ENCODE peak calls at places on chromosomes 5 and 9, in eight cellular contexts. W is posterior cingulate gyrus; D is stimulated activated CD4-positive, alpha-beta T cell treated with anti-CD3 and anti-CD28 coated beads, Interleukin-4, amount 100 ng/mL, for 24 hours; N is choroid plexus epithelial cell; Z is C1 segment of cervical spinal cord; A is NCI-H2171 treated with DMSO at 0.1 percent for 48 hours; L is activated T-cell treated with anti-CD3 and anti-CD28 coated beads, Interleukin-2, amount 50 U/mL, for 1 hour; Y is KG1. G is an unnamed sample.

GRCh38 chr5:63211413-63212132 is 633.0 kb downstream of the LRRC70 start:
- DNase-seq in W (no peak), D (no peak), N (no peak), Z (no peak), A (no peak), L (no peak), Y (no peak), G (no peak)

GRCh38 chr9:3455088-3455487 is 70.7 kb downstream of the RFX3 start:
- DNase-seq in W (no peak), D (no peak), N (no peak), Z (no peak), A (no peak), L (no peak), Y (no peak), G (no peak)

GRCh38 chr9:70668751-70669150 is 254.3 kb upstream of the KLF9 start:
- DNase-seq in W (no peak), D (no peak), N (no peak), Z (peak), A (no peak), L (no peak), Y (no peak), G (no peak)

GRCh38 chr9:96302021-96302420 is at the start of gene HSD17B3:
- DNase-seq in W (no peak), D (no peak), N (no peak), Z (no peak), A (no peak), L (no peak), Y (no peak), G (no peak)

GRCh38 chr5:167894631-167895472 is 396.6 kb upstream of the WWC1 start:
- DNase-seq in W (no peak), D (no peak), N (no peak), Z (no peak), A (no peak), L (no peak), Y (no peak), G (no peak)

GRCh38 chr5:77798448-77798847 is 22.3 kb upstream of the TBCA start:
- DNase-seq in W (no peak), D (no peak), N (no peak), Z (no peak), A (no peak), L (no peak), Y (peak), G (no peak)

GRCh38 chr5:93164690-93165089 is 416.3 kb downstream of the NR2F1-AS1 start:
- DNase-seq in W (no peak), D (no peak), N (peak), Z (no peak), A (no peak), L (no peak), Y (no peak), G (no peak)

GRCh38 chr9:32427111-32427873 is 42.8 kb downstream of the ACO1 start:
- DNase-seq in W (no peak), D (no peak), N (peak), Z (no peak), A (no peak), L (no peak), Y (no peak), G (no peak)

GRCh38 chr9:37943329-37944265 is 39.7 kb upstream of the SLC25A51 start:
- DNase-seq in W (no peak), D (no peak), N (peak), Z (no peak), A (no peak), L (no peak), Y (no peak), G (no peak)

GRCh38 chr5:176530983-176531901 is 6.0 kb downstream of the RNF44 start:
- DNase-seq in W (peak), D (peak), N (peak), Z (peak), A (no peak), L (no peak), Y (no peak), G (peak)

GRCh38 chr9:129584136-129584535 is 36.8 kb downstream of the C9orf50 start:
- DNase-seq in W (no peak), D (peak), N (peak), Z (no peak), A (peak), L (peak), Y (peak), G (peak)

GRCh38 chr9:89312154-89312616 is 1.2 kb downstream of the CKS2 start:
- DNase-seq in W (no peak), D (no peak), N (peak), Z (no peak), A (peak), L (no peak), Y (no peak), G (no peak)

GRCh38 chr5:38468978-38469706 is 87.3 kb downstream of the LIFR start:
- DNase-seq in W (no peak), D (no peak), N (peak), Z (peak), A (no peak), L (no peak), Y (no peak), G (no peak)

GRCh38 chr9:19161257-19162025 is 34.1 kb upstream of the PLIN2 start:
- DNase-seq in W (no peak), D (peak), N (peak), Z (no peak), A (no peak), L (no peak), Y (peak), G (peak)

GRCh38 chr9:312596-313320 is 98.1 kb downstream of the DOCK8 start:
- DNase-seq in W (no peak), D (no peak), N (no peak), Z (no peak), A (no peak), L (no peak), Y (no peak), G (no peak)

GRCh38 chr5:88688242-88688959 is 194.6 kb downstream of the MEF2C start:
- DNase-seq in W (no peak), D (no peak), N (no peak), Z (no peak), A (no peak), L (no peak), Y (no peak), G (no peak)

GRCh38 chr9:88932766-88933165 is 58.5 kb upstream of the S1PR3 start:
- DNase-seq in W (no peak), D (no peak), N (no peak), Z (no peak), A (peak), L (no peak), Y (no peak), G (no peak)

G was measured in stimulated activated naive CD4-positive, alpha-beta T cell treated with Interleukin-2 at 50 U/mL for 16 hours.